ENCODE peak calls at places on chromosomes 1 and 21, in five cellular contexts. S, L, O, E and K are unnamed samples.

GRCh38 chr1:41898191-41898713 is 20.5 kb downstream of the HIVEP3 start:
- DNase-seq in S (no peak), L (no peak), O (peak), E (no peak), K (no peak)

GRCh38 chr1:207241164-207241934 is 80.1 kb upstream of the CD55 start:
- DNase-seq in S (no peak), L (peak), O (peak), E (no peak), K (no peak)

GRCh38 chr1:84339503-84339902 is 38.0 kb downstream of the SAMD13 start:
- DNase-seq in S (no peak), L (no peak), O (no peak), E (no peak), K (no peak)

GRCh38 chr1:20361401-20361800 is 70.7 kb downstream of the VWA5B1 start:
- DNase-seq in S (no peak), L (no peak), O (no peak), E (no peak), K (no peak)

GRCh38 chr1:200775850-200776249 is 37.2 kb downstream of the CAMSAP2 start:
- DNase-seq in S (no peak), L (no peak), O (no peak), E (no peak), K (no peak)

GRCh38 chr21:14918542-14918941 is 146.3 kb downstream of the NRIP1 start:
- DNase-seq in S (no peak), L (no peak), O (no peak), E (no peak), K (peak)

GRCh38 chr21:29078884-29079765 is 5.7 kb upstream of the CCT8 start:
- DNase-seq in S (no peak), L (no peak), O (no peak), E (no peak), K (no peak)

GRCh38 chr1:168224991-168225390 is 813 bp upstream of the SFT2D2 start:
- DNase-seq in S (no peak), L (no peak), O (no peak), E (no peak), K (no peak)

GRCh38 chr1:51768971-51769601 is 109.4 kb downstream of the NRDC start:
- DNase-seq in S (no peak), L (peak), O (peak), E (no peak), K (no peak)

GRCh38 chr1:78329475-78329874 is 161.3 kb upstream of the PTGFR start:
- DNase-seq in S (no peak), L (no peak), O (no peak), E (no peak), K (no peak)
- H3K4me3 ChIP-seq in S (no peak), L (no peak), O (no peak), E (no peak), K (no peak)

GRCh38 chr1:2546515-2547209 is 9.5 kb upstream of the TNFRSF14 start:
- DNase-seq in S (peak), L (peak), O (peak), E (peak), K (peak)

GRCh38 chr1:2547210-2548067 is 8.7 kb upstream of the TNFRSF14 start:
- DNase-seq in S (no peak), L (no peak), O (no peak), E (no peak), K (no peak)

GRCh38 chr1:2544093-2544874 is 11.9 kb upstream of the TNFRSF14 start:
- DNase-seq in S (no peak), L (no peak), O (no peak), E (no peak), K (no peak)

GRCh38 chr1:2544875-2545638 is 11.1 kb upstream of the TNFRSF14 start:
- DNase-seq in S (no peak), L (no peak), O (no peak), E (no peak), K (peak)

DNA sequence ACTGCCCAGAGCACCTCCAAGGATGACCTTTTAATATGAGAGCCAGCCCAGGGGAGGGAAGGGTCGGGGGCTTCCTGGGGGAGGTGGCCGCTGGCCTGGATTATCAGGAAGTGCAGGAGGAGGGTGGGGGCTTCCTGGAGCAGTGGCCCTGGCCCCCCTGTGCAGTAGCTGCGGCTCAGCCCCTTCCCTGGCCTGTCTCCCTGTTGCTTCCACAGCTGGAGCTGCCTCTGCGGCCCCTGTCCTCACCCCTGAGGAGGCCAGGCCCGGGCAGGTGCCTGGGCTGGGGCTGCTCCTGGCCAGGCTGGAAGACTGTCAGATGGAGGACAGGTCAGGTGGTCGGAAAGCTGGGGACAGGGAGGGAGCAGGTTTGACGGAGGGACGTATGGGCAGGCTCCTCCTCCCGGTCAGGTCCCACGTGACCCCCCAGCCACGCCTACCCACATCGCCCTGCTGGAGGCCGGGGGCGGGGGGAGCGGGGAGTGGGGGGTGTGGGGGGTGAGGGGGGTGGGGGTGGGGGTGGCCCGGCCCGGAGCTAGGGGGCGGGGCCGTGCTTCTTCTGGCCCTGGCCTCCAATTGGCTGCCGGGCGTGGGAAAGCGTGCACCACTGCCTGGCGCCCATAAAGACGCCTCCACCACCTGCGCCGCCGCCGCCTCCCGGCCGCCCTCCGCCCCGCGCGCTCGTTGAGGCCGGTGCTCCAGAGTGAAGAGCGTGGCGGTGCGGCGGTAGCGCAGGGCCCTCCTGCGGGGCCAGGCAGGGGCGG is 10.2 kb upstream of the TNFRSF14 start:
- DNase-seq in S (peak), L (peak), O (peak), E (peak), K (peak)
- H3K4me3 ChIP-seq in S (peak), L (peak), O (peak), E (peak), K (peak)

GRCh38 chr1:29247874-29248273 is 11.6 kb downstream of the PTPRU start:
- DNase-seq in S (no peak), L (no peak), O (no peak), E (no peak), K (no peak)

GRCh38 chr1:29248409-29248808 is 12.1 kb downstream of the PTPRU start:
- DNase-seq in S (no peak), L (no peak), O (no peak), E (no peak), K (no peak)

GRCh38 chr1:29249951-29250581 is 13.7 kb downstream of the PTPRU start:
- DNase-seq in S (no peak), L (no peak), O (no peak), E (no peak), K (no peak)

GRCh38 chr1:29247044-29247443 is 10.7 kb downstream of the PTPRU start:
- DNase-seq in S (no peak), L (no peak), O (no peak), E (no peak), K (no peak)

DNA sequence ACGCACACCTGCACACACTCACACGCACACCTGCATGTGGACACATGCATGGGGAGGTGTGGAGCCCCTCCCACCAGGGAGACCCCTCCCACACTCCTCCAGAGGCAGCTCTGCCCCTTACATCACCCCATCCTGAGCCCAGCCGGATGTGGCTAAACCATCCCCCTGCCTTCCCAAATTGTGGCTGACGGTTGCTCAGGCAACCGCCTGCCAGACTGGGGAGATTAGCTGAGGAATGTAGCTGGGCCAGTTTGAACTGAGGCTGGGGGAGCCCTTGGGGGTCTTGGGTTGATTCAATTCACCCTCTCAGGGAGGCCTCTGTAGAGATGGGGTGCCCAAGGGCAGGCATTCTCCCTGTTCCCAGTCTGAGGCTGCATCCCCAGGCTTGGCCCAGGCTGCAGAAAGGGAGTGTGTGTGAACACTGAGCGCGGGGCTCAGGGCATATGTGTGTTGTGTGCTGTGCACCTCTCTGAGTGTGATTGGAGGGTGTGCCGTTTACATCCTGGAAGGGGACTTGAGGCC is 12.9 kb downstream of the PTPRU start:
- DNase-seq in S (no peak), L (no peak), O (no peak), E (no peak), K (no peak)
- H3K4me3 ChIP-seq in S (no peak), L (no peak), O (no peak), E (no peak), K (no peak)

DNA sequence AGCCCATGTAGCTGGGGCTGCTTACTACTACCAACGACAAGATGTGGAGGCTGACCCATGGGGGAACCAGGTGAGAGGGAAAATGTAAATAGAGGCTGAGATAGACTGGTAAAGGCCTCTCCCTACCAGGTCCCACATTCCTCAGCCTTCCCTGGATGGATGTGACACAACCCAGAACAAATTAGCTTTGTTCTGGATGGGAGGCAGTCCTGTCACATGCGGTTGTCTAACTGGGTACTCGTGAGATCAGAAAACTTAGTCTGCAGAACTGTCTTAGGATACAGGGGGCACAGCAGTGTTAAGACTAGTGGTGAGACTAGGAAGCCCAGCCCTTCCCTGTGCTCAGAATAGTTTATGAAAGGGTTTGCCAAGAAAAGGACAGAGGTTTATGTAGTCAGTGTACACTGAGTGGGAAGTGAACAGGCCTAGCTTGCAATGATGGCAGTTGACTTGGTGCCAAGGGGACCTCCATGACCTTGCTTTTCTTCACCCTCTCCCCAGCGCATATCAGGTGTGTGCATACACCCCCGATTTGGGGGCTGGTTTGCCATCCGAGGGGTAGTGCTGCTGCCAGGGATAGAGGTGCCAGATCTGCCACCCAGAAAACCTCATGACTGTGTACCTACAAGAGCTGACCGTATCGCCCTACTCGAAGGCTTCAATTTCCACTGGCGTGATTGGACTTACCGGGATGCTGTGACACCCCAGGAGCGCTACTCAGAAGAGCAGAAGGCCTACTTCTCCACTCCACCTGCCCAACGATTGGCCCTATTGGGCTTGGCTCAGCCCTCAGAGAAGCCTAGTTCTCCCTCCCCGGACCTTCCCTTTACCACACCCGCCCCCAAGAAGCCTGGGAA is 8.4 kb downstream of the MMACHC start:
- DNase-seq in S (no peak), L (no peak), O (peak), E (no peak), K (no peak)
- H3K4me3 ChIP-seq in S (no peak), L (no peak), O (no peak), E (no peak), K (no peak)

DNA sequence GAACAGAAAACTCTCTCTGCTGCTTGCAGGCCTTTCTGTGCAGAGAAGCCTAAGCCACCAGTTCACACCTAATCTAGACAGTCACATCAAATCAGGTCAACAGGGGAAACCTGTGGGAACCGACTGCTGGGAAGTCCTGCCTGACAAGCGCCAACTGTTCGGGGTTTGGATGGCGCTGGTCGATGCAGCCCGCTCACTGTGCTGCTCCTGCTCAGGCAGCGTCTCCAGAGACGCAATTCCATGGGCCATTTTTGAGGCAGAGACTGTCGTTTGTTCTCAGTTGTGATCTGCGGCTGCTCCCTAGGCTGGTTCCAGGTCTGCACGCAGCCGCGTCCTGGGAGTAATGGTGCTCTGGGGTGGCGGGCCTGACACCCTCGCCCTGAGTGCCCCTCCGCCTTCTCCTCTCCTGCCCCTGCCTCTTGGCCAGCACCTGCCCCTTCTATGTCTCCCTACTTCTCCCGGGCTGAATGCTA is 1.4 kb downstream of the AGT start:
- DNase-seq in S (no peak), L (no peak), O (no peak), E (no peak), K (no peak)
- H3K4me3 ChIP-seq in S (peak), L (no peak), O (no peak), E (no peak), K (peak)

GRCh38 chr1:156421939-156422601 is 53.1 kb downstream of the RHBG start:
- DNase-seq in S (no peak), L (no peak), O (no peak), E (no peak), K (no peak)
- H3K4me3 ChIP-seq in S (peak), L (no peak), O (peak), E (peak), K (peak)

GRCh38 chr21:26041441-26042180 is 129.0 kb downstream of the APP start:
- DNase-seq in S (no peak), L (peak), O (no peak), E (peak), K (no peak)
- H3K4me3 ChIP-seq in S (no peak), L (peak), O (no peak), E (no peak), K (no peak)

GRCh38 chr1:240415532-240415931 is 196.4 kb downstream of the GREM2 start:
- DNase-seq in S (no peak), L (no peak), O (peak), E (no peak), K (no peak)
- H3K4me3 ChIP-seq in S (no peak), L (no peak), O (no peak), E (no peak), K (no peak)

GRCh38 chr1:3170566-3171453 is 101.8 kb downstream of the PRDM16 start:
- DNase-seq in S (peak), L (peak), O (no peak), E (peak), K (peak)
- H3K4me3 ChIP-seq in S (peak), L (peak), O (no peak), E (peak), K (peak)